ENCODE peak calls at places on chromosomes 11 and 22, in ten cellular contexts. W is prostate gland, H is breast epithelium, K is HCT116, P is K562, I is transverse colon, C is suprapubic skin, B is spleen, T is HepG2, L is endothelial cell of umbilical vein. O is an unnamed sample. For H3K4me1, the result is how much of the 10 kb centered on the place peaks cover.

GRCh38 chr11:19290356-19290755 is 49.6 kb upstream of the E2F8 start:
- DNase-seq in H (no peak), L (no peak), C (no peak), T (no peak), I (no peak), K (no peak), B (no peak), P (no peak), W (no peak), O (no peak)

GRCh38 chr22:38214248-38215056 is 12.7 kb downstream of the MAFF start:
- DNase-seq in T (no peak), W (peak), K (no peak), C (no peak), I (peak), B (peak), H (peak), P (peak), L (peak), O (peak)

GRCh38 chr11:130434521-130435223 is 6.3 kb upstream of the ADAMTS8 start:
- DNase-seq in T (peak), P (peak), L (peak), C (peak), H (peak), I (peak), B (peak), W (peak), K (peak), O (peak)

GRCh38 chr11:112159098-112159761 is 4.7 kb downstream of the IL18 start:
- DNase-seq in T (no peak), W (no peak), K (no peak), B (no peak), L (no peak), H (no peak), C (no peak), I (no peak), P (no peak), O (no peak)

GRCh38 chr11:103035656-103036434 is 56.1 kb downstream of the DCUN1D5 start:
- DNase-seq in I (no peak), W (peak), C (no peak), K (peak), L (peak), B (no peak), T (peak), H (no peak), P (peak), O (no peak)

GRCh38 chr22:35330258-35330861 is 30.7 kb downstream of the TOM1 start:
- DNase-seq in W (peak), H (no peak), P (no peak), L (peak), T (no peak), B (peak), K (no peak), C (peak), I (peak), O (peak)

GRCh38 chr11:19511413-19512183 is 201.0 kb upstream of the NAV2 start:
- DNase-seq in H (no peak), L (peak), C (no peak), B (no peak), W (no peak), I (peak), P (no peak), K (no peak), T (no peak), O (peak)

GRCh38 chr11:417652-418342 is 3.0 kb upstream of the SIGIRR start:
- DNase-seq in W (no peak), T (no peak), L (no peak), I (peak), H (no peak), B (peak), C (no peak), K (no peak), P (no peak), O (no peak)

GRCh38 chr11:113507341-113507740 is 32.1 kb upstream of the DRD2 start:
- DNase-seq in T (no peak), L (no peak), W (no peak), K (no peak), P (no peak), B (no peak), C (no peak), I (no peak), H (no peak), O (no peak)

GRCh38 chr22:32591620-32592019 is 117.0 kb downstream of the FBXO7 start:
- DNase-seq in I (no peak), W (no peak), L (no peak), K (no peak), B (no peak), P (no peak), H (no peak), T (no peak), C (peak), O (no peak)

GRCh38 chr11:123483058-123483457 is 53.0 kb downstream of the GRAMD1B start:
- DNase-seq in B (no peak), P (no peak), C (no peak), K (peak), H (no peak), I (no peak), W (no peak), L (no peak), T (no peak), O (no peak)

GRCh38 chr11:123616505-123617198 is 37.8 kb downstream of the SCN3B start:
- DNase-seq in B (no peak), I (peak), T (no peak), K (no peak), L (no peak), P (no peak), C (no peak), H (peak), W (peak), O (no peak)

GRCh38 chr22:39297490-39298193 is 21.8 kb downstream of the RPL3 start:
- DNase-seq in C (no peak), P (no peak), K (no peak), I (peak), L (no peak), T (no peak), W (no peak), B (no peak), H (peak), O (peak)

GRCh38 chr11:61406067-61406466 is 13.7 kb downstream of the TMEM216 start:
- DNase-seq in C (no peak), W (no peak), H (peak), P (no peak), K (no peak), T (no peak), B (no peak), I (no peak), L (no peak), O (no peak)

GRCh38 chr11:126993599-126993998 is 7.0 kb downstream of the KIRREL3 start:
- DNase-seq in P (no peak), H (no peak), C (no peak), W (no peak), L (no peak), I (no peak), K (no peak), T (no peak), B (no peak), O (no peak)

GRCh38 chr11:36791957-36792356 is 193.9 kb upstream of the RAG2 start:
- DNase-seq in H (no peak), L (no peak), B (no peak), K (no peak), C (no peak), P (no peak), T (no peak), I (no peak), W (no peak), O (no peak)

GRCh38 chr11:129694966-129695365 is 120.7 kb upstream of the TMEM45B start:
- DNase-seq in H (no peak), I (no peak), P (no peak), W (no peak), T (no peak), L (peak), K (no peak), C (no peak), B (no peak), O (no peak)

GRCh38 chr22:48277868-48278581 is 1515.6 kb downstream of the TBC1D22A start:
- DNase-seq in I (no peak), K (no peak), C (peak), B (no peak), L (no peak), P (no peak), T (no peak), W (peak), H (no peak), O (no peak)

GRCh38 chr11:74577624-74578396 is 14.6 kb upstream of the POLD3 start:
- DNase-seq in K (no peak), P (no peak), B (no peak), I (no peak), L (no peak), W (no peak), T (no peak), H (no peak), C (no peak), O (no peak)

GRCh38 chr11:33208150-33208549 is 46.9 kb upstream of the CSTF3 start:
- DNase-seq in W (no peak), L (no peak), H (no peak), T (no peak), C (no peak), K (no peak), B (no peak), I (no peak), P (peak), O (no peak)

GRCh38 chr11:130649749-130650275 is 201.4 kb downstream of the ADAMTS15 start:
- DNase-seq in L (no peak), W (no peak), T (no peak), H (no peak), I (no peak), K (no peak), P (no peak), C (no peak), B (no peak), O (no peak)

GRCh38 chr11:82268627-82269026 is 465.0 kb downstream of the FAM181B start:
- DNase-seq in L (no peak), P (no peak), B (no peak), C (no peak), H (no peak), T (no peak), I (no peak), K (no peak), W (no peak), O (no peak)

GRCh38 chr11:117072517-117073218 is 25.6 kb downstream of the SIK3 start:
- DNase-seq in P (peak), W (no peak), C (no peak), I (no peak), T (peak), H (no peak), L (peak), K (peak), B (no peak), O (no peak)

GRCh38 chr11:1389103-1389931 is 417 bp upstream of the BRSK2 start:
- DNase-seq in W (peak), I (peak), P (peak), H (peak), K (peak), B (peak), T (peak), L (peak), C (peak), O (peak)

GRCh38 chr22:23496445-23496833 is 83.7 kb downstream of the IGLL1 start:
- DNase-seq in I (no peak), C (no peak), P (no peak), K (no peak), T (no peak), L (no peak), B (no peak), H (no peak), W (no peak), O (no peak)

GRCh38 chr11:71341596-71341995 is 89.2 kb upstream of the SHANK2 start:
- DNase-seq in W (no peak), L (no peak), P (no peak), K (no peak), H (no peak), C (no peak), I (no peak), B (peak), T (no peak), O (no peak)

GRCh38 chr22:30614268-30614667 is 7.3 kb downstream of the TCN2 start:
- DNase-seq in K (no peak), B (no peak), I (no peak), T (no peak), W (no peak), H (no peak), P (no peak), C (no peak), L (no peak), O (no peak)

GRCh38 chr11:2912498-2912897 is 16.7 kb downstream of the PHLDA2 start:
- DNase-seq in C (no peak), H (peak), P (peak), L (peak), B (no peak), K (peak), W (peak), T (peak), I (peak), O (peak)

DNA sequence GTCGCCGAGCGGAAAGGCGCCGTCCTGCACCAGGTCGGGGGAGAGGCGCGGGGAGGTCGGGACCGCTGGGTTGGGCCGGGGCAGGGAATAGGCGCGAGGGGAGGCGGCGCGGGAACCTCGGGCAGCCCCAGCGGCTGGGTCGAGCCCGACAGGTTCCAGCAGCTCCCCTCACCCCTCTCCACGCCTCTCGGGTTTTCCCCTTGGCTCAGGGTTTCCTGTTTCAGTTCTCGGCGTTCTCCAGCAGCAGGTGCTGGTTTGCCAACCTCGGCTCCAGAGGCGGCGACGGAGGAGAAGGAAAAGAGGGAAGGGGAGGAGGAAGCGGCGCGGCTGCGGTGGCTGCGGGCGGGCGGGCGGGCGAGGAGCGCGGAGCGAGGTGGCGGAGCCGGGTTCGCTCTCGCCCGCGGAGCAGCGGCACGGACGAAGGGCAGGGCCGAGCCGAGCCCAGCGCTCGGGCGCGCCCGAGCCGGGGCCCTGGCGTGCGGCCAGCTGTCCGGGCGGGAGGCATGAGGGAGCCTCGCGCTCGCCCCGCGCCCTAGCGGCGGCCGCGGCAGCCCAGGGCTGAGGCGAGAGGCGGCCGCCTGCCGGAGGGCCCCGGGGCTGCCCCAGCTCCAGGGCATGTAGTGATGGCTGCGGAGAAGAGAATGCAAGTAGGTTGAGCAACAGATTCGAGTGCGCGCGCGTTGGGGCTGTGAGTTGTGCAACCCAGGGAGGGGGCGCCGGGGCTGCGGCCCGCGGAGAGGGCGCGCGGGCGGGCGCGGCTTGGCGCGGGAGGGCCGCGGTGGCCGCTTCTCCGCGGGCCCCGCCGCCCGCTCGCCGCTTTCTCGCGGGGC is at the start of gene ZC3H12C:
- DNase-seq in C (peak), L (peak), I (peak), P (peak), B (peak), H (peak), W (peak), K (peak), T (peak), O (peak)
- TF ChIP-seq POLR2A in C (peak), L (peak), I (peak), P (no peak), B (no peak), H (no peak), W (peak), K (no peak), T (peak), O (peak)

DNA sequence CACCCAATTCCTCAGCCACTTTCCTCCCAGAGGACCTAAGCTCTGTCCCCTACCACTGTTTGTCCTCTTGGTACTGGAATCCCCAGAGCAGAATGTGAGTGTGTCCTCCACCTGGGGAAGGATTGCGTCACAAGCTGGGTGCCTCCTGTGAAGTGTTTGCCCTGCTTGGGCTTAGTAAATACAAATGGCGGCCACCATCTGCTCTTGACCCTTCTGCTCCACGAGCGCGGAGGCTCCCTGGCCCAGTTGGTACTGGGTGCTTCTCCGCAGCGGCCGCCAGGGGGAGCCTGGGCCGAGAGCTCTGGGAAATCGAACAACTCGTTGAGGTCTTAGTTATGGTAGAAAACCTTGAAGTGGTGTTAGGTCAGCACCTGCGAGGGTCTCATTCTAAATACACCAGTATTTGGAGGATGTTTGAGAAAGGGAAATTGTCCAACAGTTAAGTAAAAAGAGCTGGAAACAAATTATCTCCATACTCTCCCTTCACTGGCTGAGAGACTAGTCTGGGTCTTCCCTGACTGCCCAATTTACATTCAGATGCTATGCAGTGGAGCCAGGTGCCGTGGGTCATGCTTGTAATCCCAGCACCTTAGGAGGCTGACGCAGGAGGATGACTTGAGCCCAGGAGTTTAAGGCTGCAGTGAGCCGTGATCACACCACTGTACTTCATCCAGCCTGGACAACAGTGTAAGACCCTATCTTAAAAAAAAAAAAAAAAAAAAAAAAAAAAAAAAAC is 74.6 kb upstream of the TEAD1 start:
- DNase-seq in L (peak), I (peak), B (peak), W (peak), H (no peak), P (peak), T (peak), K (peak), C (no peak), O (peak)
- TF ChIP-seq POLR2AphosphoS5 in L (no peak), I (no peak), B (no peak), W (no peak), H (no peak), P (no peak), T (no peak), K (no peak), C (no peak), O (no peak)

GRCh38 chr11:45857834-45858492 is 10.7 kb downstream of the CRY2 start:
- DNase-seq in H (peak), B (no peak), W (no peak), T (no peak), P (no peak), K (no peak), L (peak), C (no peak), I (no peak), O (peak)

GRCh38 chr11:45852712-45853101 is 5.4 kb downstream of the CRY2 start:
- DNase-seq in W (no peak), B (no peak), L (no peak), K (no peak), H (no peak), C (no peak), P (peak), I (no peak), T (no peak), O (no peak)

GRCh38 chr11:45853616-45854219 is 6.4 kb downstream of the CRY2 start:
- DNase-seq in C (no peak), H (no peak), I (no peak), L (no peak), T (no peak), W (no peak), P (no peak), K (no peak), B (no peak), O (no peak)

GRCh38 chr11:45856044-45856468 is 8.8 kb downstream of the CRY2 start:
- DNase-seq in B (no peak), I (no peak), C (no peak), L (no peak), P (no peak), W (no peak), K (no peak), T (no peak), H (no peak), O (no peak)

DNA sequence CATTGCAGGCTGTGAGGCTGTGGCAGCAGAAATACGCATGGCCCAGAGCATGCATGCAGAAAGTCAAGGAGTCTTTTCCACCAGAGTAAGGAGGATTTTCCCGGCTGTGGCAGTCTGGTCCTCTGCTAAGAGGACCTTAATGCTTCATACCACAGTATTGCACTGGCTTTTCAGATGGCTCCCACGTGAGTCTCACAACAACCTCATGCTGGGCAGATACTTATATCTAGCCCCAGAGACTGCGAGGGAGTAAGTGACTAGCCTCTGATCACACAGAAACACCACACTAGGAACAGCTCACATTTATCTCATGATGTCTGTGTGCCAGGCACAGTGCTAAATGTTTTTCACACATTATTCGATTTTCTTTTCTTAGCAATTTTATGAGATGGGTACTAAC is 8.0 kb downstream of the CRY2 start:
- DNase-seq in H (no peak), P (no peak), L (no peak), I (no peak), K (no peak), B (no peak), T (no peak), W (no peak), C (no peak), O (no peak)
- H3K4me1 ChIP-seq in H (under half), P (under half), L (under half), I (half or more), K (under half), B (half or more), T (under half), W (under half), C (half or more), O (half or more)

GRCh38 chr11:64858467-64859401 is 14.3 kb upstream of the CDC42BPG start:
- DNase-seq in C (no peak), K (no peak), I (peak), T (no peak), W (no peak), L (no peak), H (no peak), B (peak), P (no peak), O (peak)

GRCh38 chr11:64855596-64856304 is 11.3 kb upstream of the CDC42BPG start:
- DNase-seq in C (no peak), L (no peak), I (no peak), W (no peak), P (no peak), K (no peak), T (no peak), B (no peak), H (no peak), O (no peak)

GRCh38 chr11:64854534-64855502 is 10.4 kb upstream of the CDC42BPG start:
- DNase-seq in L (peak), W (no peak), C (peak), P (peak), H (peak), B (peak), I (peak), K (peak), T (peak), O (peak)

GRCh38 chr11:64857485-64857884 is 13.0 kb upstream of the CDC42BPG start:
- DNase-seq in K (no peak), I (no peak), T (no peak), P (no peak), W (no peak), L (no peak), C (no peak), B (no peak), H (no peak), O (no peak)

DNA sequence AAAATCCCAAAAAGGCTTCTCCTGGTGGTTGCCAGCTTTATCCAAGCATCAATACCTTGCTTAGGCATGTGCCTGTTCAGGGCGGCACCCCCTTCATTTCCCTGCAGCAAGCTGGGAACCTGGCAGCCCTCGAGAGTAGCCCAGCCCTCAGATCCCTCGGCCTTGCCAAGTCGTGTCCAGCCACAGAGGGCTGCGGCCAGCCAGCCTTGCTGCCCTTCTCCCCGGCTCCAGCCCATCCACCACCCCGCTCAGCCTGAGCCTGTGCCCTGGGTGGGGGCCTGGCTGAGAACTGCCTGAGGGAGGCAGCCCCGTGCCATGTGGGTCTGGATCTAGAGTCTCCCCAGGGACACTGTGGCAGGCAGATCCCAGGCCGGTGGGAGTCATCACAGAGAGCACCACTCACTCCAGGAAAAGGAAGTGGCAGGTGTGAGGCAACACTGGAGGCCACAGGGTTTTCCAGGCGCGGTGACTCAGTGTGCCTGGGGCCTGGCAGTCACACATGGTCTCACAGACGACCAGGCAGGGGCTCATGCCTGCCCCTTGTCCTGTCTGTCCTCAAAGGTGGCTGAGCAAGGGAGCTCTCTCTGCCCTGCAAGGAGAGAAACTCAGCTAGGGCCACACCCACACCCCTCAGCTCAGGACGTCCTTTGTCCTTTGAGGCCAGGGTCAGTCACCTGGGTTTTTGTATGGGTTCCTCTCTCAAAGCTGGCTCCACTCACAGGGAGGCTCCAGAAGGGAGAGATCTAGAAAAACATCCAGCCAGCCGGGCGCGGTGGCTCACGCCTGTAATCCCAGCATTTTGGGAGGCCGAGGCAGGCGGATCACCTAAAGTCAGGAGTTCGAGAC is 12.2 kb upstream of the CDC42BPG start:
- DNase-seq in K (peak), L (peak), C (no peak), H (peak), W (no peak), I (peak), P (no peak), B (no peak), T (peak), O (peak)
- TF ChIP-seq POLR2A in K (no peak), L (no peak), C (no peak), H (no peak), W (no peak), I (no peak), P (no peak), B (no peak), T (no peak), O (no peak)

O was measured in stomach.